ENCODE peak calls at places on chromosomes 12 and 14, in four cellular contexts. A, X, S and O are unnamed samples.

GRCh38 chr12:6049587-6049986 is 74.9 kb downstream of the VWF start:
- DNase-seq in X (no peak), S (no peak), A (no peak), O (no peak)

GRCh38 chr14:50311337-50311973 is 574 bp downstream of the L2HGDH start:
- DNase-seq in A (peak), S (no peak), X (no peak), O (no peak)

GRCh38 chr12:34397591-34398365 is 375.5 kb downstream of the ALG10 start:
- DNase-seq in A (no peak), S (no peak), X (peak), O (no peak)

GRCh38 chr14:101362529-101363260 is 198.6 kb upstream of the DIO3 start:
- DNase-seq in S (no peak), X (no peak), A (no peak), O (no peak)

GRCh38 chr12:130826151-130826801 is 12.8 kb downstream of the STX2 start:
- DNase-seq in S (no peak), A (peak), X (peak), O (peak)

GRCh38 chr14:56487761-56488160 is 91.8 kb upstream of the TMEM260 start:
- DNase-seq in A (no peak), S (no peak), X (no peak), O (no peak)

GRCh38 chr14:33611405-33612183 is 339.3 kb downstream of the EGLN3 start:
- DNase-seq in S (no peak), X (no peak), A (no peak), O (no peak)

GRCh38 chr12:89889051-89889450 is 180.4 kb upstream of the ATP2B1 start:
- DNase-seq in X (no peak), A (no peak), S (no peak), O (no peak)

GRCh38 chr14:56085471-56085870 is 32.7 kb upstream of the PELI2 start:
- DNase-seq in S (no peak), X (no peak), A (no peak), O (no peak)

GRCh38 chr14:69464829-69465228 is 19.7 kb upstream of the PLEKHD1 start:
- DNase-seq in A (no peak), S (no peak), X (no peak), O (no peak)

GRCh38 chr14:99121027-99121875 is 150.7 kb downstream of the BCL11B start:
- DNase-seq in A (no peak), X (no peak), S (no peak), O (no peak)

GRCh38 chr14:79426103-79426755 is 785.1 kb downstream of the DIO2 start:
- DNase-seq in S (no peak), X (no peak), A (no peak), O (no peak)

GRCh38 chr14:60848066-60848465 is 113.5 kb downstream of the MNAT1 start:
- DNase-seq in S (no peak), X (peak), A (no peak), O (no peak)

GRCh38 chr14:85532981-85533820 is 3.3 kb downstream of the FLRT2 start:
- DNase-seq in S (no peak), X (no peak), A (no peak), O (no peak)

GRCh38 chr12:76422154-76422877 is 74.1 kb upstream of the BBS10 start:
- DNase-seq in A (no peak), X (no peak), S (no peak), O (peak)

GRCh38 chr14:104239866-104240301 is 101.5 kb downstream of the KIF26A start:
- DNase-seq in S (no peak), A (no peak), X (no peak), O (no peak)

GRCh38 chr14:99605299-99605961 is 1.4 kb upstream of the CCDC85C start:
- DNase-seq in X (peak), S (no peak), A (peak), O (peak)

GRCh38 chr12:30988887-30989286 is 62.3 kb downstream of the TSPAN11 start:
- DNase-seq in S (no peak), A (no peak), X (no peak), O (no peak)

GRCh38 chr12:124527861-124528561 is 39.4 kb downstream of the NCOR2 start:
- DNase-seq in S (no peak), X (no peak), A (no peak), O (peak)

GRCh38 chr12:125193798-125194562 is 128.7 kb downstream of the AACS start:
- DNase-seq in A (no peak), S (no peak), X (peak), O (no peak)

GRCh38 chr14:104800600-104801283 is at the start of gene ZBTB42:
- DNase-seq in S (no peak), A (peak), X (no peak), O (peak)

GRCh38 chr12:26971963-26972362 is 33.7 kb downstream of the FGFR1OP2 start:
- DNase-seq in X (no peak), S (peak), A (no peak), O (no peak)

GRCh38 chr12:62738105-62738504 is 196.8 kb downstream of the PPM1H start:
- DNase-seq in A (no peak), S (no peak), X (no peak), O (no peak)

GRCh38 chr12:52316701-52317100 is 4.5 kb downstream of the KRT83 start:
- DNase-seq in S (no peak), X (no peak), A (no peak), O (no peak)

GRCh38 chr12:132572801-132573760 is 37.3 kb downstream of the LRCOL1 start:
- DNase-seq in X (no peak), S (no peak), A (no peak), O (no peak)

GRCh38 chr12:132572106-132572505 is 38.3 kb downstream of the LRCOL1 start:
- DNase-seq in S (no peak), X (no peak), A (no peak), O (no peak)

GRCh38 chr12:132575661-132576060 is 34.7 kb downstream of the LRCOL1 start:
- DNase-seq in S (no peak), A (no peak), X (no peak), O (no peak)

GRCh38 chr12:132576701-132577100 is 33.7 kb downstream of the LRCOL1 start:
- DNase-seq in X (no peak), S (no peak), A (no peak), O (no peak)

GRCh38 chr12:132574271-132574996 is 35.9 kb downstream of the LRCOL1 start:
- DNase-seq in A (no peak), X (no peak), S (no peak), O (no peak)
- TF ChIP-seq FOXK2 in A (no peak), X (no peak), S (no peak), O (no peak)

GRCh38 chr14:28651148-28651547 is 115.4 kb upstream of the FOXG1 start:
- DNase-seq in X (no peak), A (no peak), S (no peak), O (no peak)
- TF ChIP-seq TARDBP in X (no peak), A (no peak), S (no peak), O (no peak)

GRCh38 chr12:110744697-110745264 is 2.1 kb upstream of the PPP1CC start:
- DNase-seq in X (no peak), S (no peak), A (peak), O (no peak)
- TF ChIP-seq FOXK2 in X (no peak), S (no peak), A (no peak), O (no peak)

GRCh38 chr12:132170094-132170636 is 25.9 kb downstream of the NOC4L start:
- DNase-seq in X (no peak), S (no peak), A (no peak), O (no peak)
- TF ChIP-seq TARDBP in X (no peak), S (no peak), A (no peak), O (no peak)

DNA sequence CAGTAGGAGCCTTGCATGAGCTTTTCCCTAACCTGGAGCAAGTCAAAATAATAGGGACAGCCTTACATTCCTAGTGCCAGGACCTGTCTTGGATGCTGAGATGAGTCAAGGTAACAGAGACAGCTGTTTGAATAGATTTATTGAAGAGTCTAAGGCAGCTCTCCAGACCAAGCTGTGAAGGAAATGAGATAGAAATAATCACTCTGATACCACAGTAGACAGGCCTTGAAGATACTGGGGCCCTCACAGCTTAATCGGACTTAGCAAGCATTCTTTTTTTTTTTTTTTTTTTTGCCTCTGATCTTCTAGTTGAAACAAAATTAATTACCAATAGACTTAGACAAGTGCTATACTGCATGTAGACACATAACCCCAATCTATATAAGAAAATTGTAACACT is 3.1 kb upstream of the RNASE9 start:
- DNase-seq in A (no peak), S (no peak), X (no peak), O (no peak)
- TF ChIP-seq FOXK2 in A (no peak), S (no peak), X (no peak), O (no peak)

GRCh38 chr14:21902561-21903199 is 229.1 kb upstream of the OR4E1 start:
- DNase-seq in X (no peak), S (no peak), A (no peak), O (no peak)
- TF ChIP-seq TARDBP in X (no peak), S (no peak), A (no peak), O (no peak)

GRCh38 chr14:39055786-39056474 is 47.1 kb downstream of the SEC23A start:
- DNase-seq in A (no peak), X (no peak), S (no peak), O (no peak)

GRCh38 chr14:39050389-39050788 is 52.6 kb downstream of the SEC23A start:
- DNase-seq in X (no peak), S (no peak), A (no peak), O (no peak)
- TF ChIP-seq FOXK2 in X (no peak), S (no peak), A (no peak), O (no peak)

GRCh38 chr14:73823339-73823885 is 28.2 kb upstream of the PTGR2 start:
- DNase-seq in A (no peak), X (no peak), S (no peak), O (no peak)
- TF ChIP-seq TARDBP in A (no peak), X (no peak), S (no peak), O (no peak)

DNA sequence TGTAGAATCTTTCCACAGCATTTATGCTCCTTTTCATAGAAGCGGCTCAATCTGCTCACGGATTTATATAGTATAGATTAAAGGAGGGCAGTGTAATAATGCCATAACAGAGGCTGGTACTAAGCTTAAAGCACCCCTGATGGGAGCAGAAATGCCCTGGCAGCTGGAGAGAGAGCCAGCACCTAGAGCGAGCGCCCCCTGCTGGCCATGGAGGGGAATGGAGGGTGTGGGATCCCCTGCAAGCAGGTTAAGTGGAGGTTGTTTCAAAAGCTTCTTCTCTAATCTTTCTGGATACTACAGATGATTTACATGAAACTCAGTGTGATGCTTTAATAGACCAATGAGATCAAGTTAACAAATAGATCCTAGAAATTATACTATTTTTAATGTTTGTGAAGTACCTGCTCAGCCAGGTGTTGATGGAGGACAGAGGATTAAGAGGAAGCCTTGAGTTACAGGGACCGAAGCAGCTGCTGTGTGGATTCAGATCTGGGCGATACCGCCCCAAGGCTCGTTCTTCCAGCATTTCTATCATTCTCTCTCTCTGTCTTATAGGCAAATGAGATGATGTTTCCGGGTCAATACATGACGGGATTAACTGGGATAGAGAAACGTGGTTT is 1519.3 kb upstream of the TMEM132C start:
- DNase-seq in X (peak), A (peak), S (no peak), O (peak)
- TF ChIP-seq FOXK2 in X (no peak), A (no peak), S (no peak), O (no peak)